ENCODE peak calls at places on chromosomes 11 and 22, in six cellular contexts. U, W, H, O, B and G are unnamed samples.

GRCh38 chr11:9061807-9062206 is 29.6 kb downstream of the SCUBE2 start:
- DNase-seq in U (no peak), W (no peak), H (no peak), O (no peak), B (no peak), G (no peak)

GRCh38 chr22:46055851-46056168 is 78.8 kb upstream of the WNT7B start:
- DNase-seq in U (no peak), W (no peak), H (no peak), O (no peak), B (no peak), G (no peak)

GRCh38 chr11:33912405-33913361 is 20.8 kb upstream of the LMO2 start:
- DNase-seq in U (no peak), W (no peak), H (peak), O (peak), B (no peak), G (no peak)

GRCh38 chr11:114179234-114179941 is 116.8 kb upstream of the NNMT start:
- DNase-seq in U (peak), W (no peak), H (peak), O (peak), B (no peak), G (no peak)

GRCh38 chr22:47210686-47211085 is 448.2 kb downstream of the TBC1D22A start:
- DNase-seq in U (no peak), W (no peak), H (no peak), O (no peak), B (no peak), G (no peak)

GRCh38 chr22:27218521-27218920 is 561.1 kb downstream of the MIAT start:
- DNase-seq in U (no peak), W (no peak), H (peak), O (no peak), B (no peak), G (no peak)

GRCh38 chr11:118342503-118343161 is at the start of gene CD3D:
- DNase-seq in U (no peak), W (no peak), H (no peak), O (no peak), B (no peak), G (peak)

GRCh38 chr11:70637186-70637800 is 239.0 kb downstream of the CTTN start:
- DNase-seq in U (no peak), W (no peak), H (no peak), O (no peak), B (no peak), G (no peak)

GRCh38 chr22:32522237-32522636 is 47.6 kb downstream of the FBXO7 start:
- DNase-seq in U (no peak), W (no peak), H (no peak), O (no peak), B (no peak), G (no peak)

GRCh38 chr22:32785636-32786418 is 15.7 kb upstream of the TIMP3 start:
- DNase-seq in U (no peak), W (no peak), H (no peak), O (no peak), B (no peak), G (no peak)

GRCh38 chr11:8205566-8205965 is 36.7 kb upstream of the RIC3 start:
- DNase-seq in U (no peak), W (no peak), H (no peak), O (no peak), B (no peak), G (no peak)

GRCh38 chr11:65637794-65638317 is at the start of gene SIPA1:
- DNase-seq in U (peak), W (peak), H (peak), O (peak), B (peak), G (peak)

GRCh38 chr22:40044870-40045834 is 50.4 kb downstream of the FAM83F start:
- DNase-seq in U (peak), W (no peak), H (peak), O (peak), B (peak), G (peak)

GRCh38 chr11:74521666-74522252 is 28.2 kb upstream of the LIPT2 start:
- DNase-seq in U (no peak), W (no peak), H (no peak), O (no peak), B (no peak), G (no peak)

GRCh38 chr11:1360835-1361357 is 28.8 kb upstream of the BRSK2 start:
- DNase-seq in U (no peak), W (no peak), H (no peak), O (no peak), B (no peak), G (no peak)

GRCh38 chr22:17570851-17571631 is 7.7 kb downstream of the SLC25A18 start:
- DNase-seq in U (peak), W (peak), H (peak), O (no peak), B (no peak), G (no peak)